ENCODE peak calls at places on chromosomes 7 and 10, in six cellular contexts. R, Q, I, F, Y and X are unnamed samples.

GRCh38 chr10:73810735-73811465 is 498 bp downstream of the NDST2 start:
- DNase-seq in R (no peak), Q (no peak), I (no peak), F (peak; percentile 27), Y (peak; percentile 53), X (no peak)

GRCh38 chr10:26222563-26222962 is 6.0 kb downstream of the GAD2 start:
- DNase-seq in R (no peak), Q (no peak), I (no peak), F (no peak), Y (no peak), X (no peak)

GRCh38 chr10:130358981-130359650 is 222.9 kb downstream of the GLRX3 start:
- DNase-seq in R (no peak), Q (no peak), I (no peak), F (no peak), Y (no peak), X (no peak)

GRCh38 chr10:19638173-19638872 is 177.9 kb upstream of the PLXDC2 start:
- DNase-seq in R (no peak), Q (no peak), I (no peak), F (no peak), Y (no peak), X (no peak)

GRCh38 chr10:79104264-79104954 is 35.6 kb downstream of the ZMIZ1 start:
- DNase-seq in R (no peak), Q (peak; percentile 57), I (no peak), F (no peak), Y (no peak), X (no peak)

GRCh38 chr7:2541291-2542010 is 13.9 kb downstream of the BRAT1 start:
- DNase-seq in R (no peak), Q (no peak), I (no peak), F (no peak), Y (peak; percentile 40), X (no peak)

GRCh38 chr10:85490431-85490830 is 876.2 kb downstream of the GRID1 start:
- DNase-seq in R (no peak), Q (no peak), I (no peak), F (no peak), Y (no peak), X (no peak)

GRCh38 chr7:122605929-122606328 is 93.0 kb downstream of the RNF133 start:
- DNase-seq in R (no peak), Q (no peak), I (no peak), F (no peak), Y (no peak), X (no peak)

GRCh38 chr10:70130878-70131559 is 1.6 kb downstream of the AIFM2 start:
- DNase-seq in R (no peak), Q (no peak), I (no peak), F (no peak), Y (no peak), X (no peak)

GRCh38 chr10:114386446-114386845 is 17.9 kb downstream of the AFAP1L2 start:
- DNase-seq in R (no peak), Q (no peak), I (no peak), F (no peak), Y (no peak), X (no peak)

GRCh38 chr10:124049484-124049883 is 43.9 kb downstream of the CHST15 start:
- DNase-seq in R (no peak), Q (no peak), I (no peak), F (no peak), Y (peak; percentile 53), X (no peak)

GRCh38 chr7:25389489-25390106 is 161.3 kb upstream of the NPVF start:
- DNase-seq in R (no peak), Q (no peak), I (no peak), F (no peak), Y (no peak), X (no peak)

GRCh38 chr7:45407730-45408406 is 166.3 kb upstream of the ADCY1 start:
- DNase-seq in R (no peak), Q (no peak), I (no peak), F (no peak), Y (peak; percentile 81), X (no peak)

GRCh38 chr7:41911792-41912191 is 208.9 kb upstream of the INHBA start:
- DNase-seq in R (no peak), Q (no peak), I (no peak), F (no peak), Y (no peak), X (no peak)

GRCh38 chr10:110600487-110601101 is 33.1 kb downstream of the SMC3 start:
- DNase-seq in R (no peak), Q (no peak), I (no peak), F (peak; percentile 23), Y (no peak), X (no peak)

GRCh38 chr10:97378933-97379921 is 21.9 kb downstream of the RRP12 start:
- DNase-seq in R (no peak), Q (no peak), I (no peak), F (no peak), Y (no peak), X (no peak)

GRCh38 chr10:31118561-31118960 is 86.9 kb upstream of the ZNF438 start:
- DNase-seq in R (no peak), Q (no peak), I (no peak), F (no peak), Y (no peak), X (no peak)

GRCh38 chr10:6400331-6400730 is 179.7 kb downstream of the PRKCQ start:
- DNase-seq in R (no peak), Q (no peak), I (no peak), F (no peak), Y (no peak), X (no peak)

GRCh38 chr10:20897146-20897834 is at the start of gene NEBL:
- DNase-seq in R (no peak), Q (no peak), I (no peak), F (no peak), Y (no peak), X (no peak)

GRCh38 chr7:131688738-131689661 is 132.6 kb upstream of the PODXL start:
- DNase-seq in R (no peak), Q (peak; percentile 55), I (peak; percentile 53), F (peak; percentile 77), Y (peak; percentile 64), X (peak; percentile 96)

GRCh38 chr7:23207029-23207428 is 25.2 kb downstream of the NUP42 start:
- DNase-seq in R (no peak), Q (no peak), I (no peak), F (no peak), Y (no peak), X (no peak)

GRCh38 chr7:2231992-2232765 is 566 bp downstream of the MAD1L1 start:
- DNase-seq in R (no peak), Q (no peak), I (no peak), F (peak; percentile 35), Y (no peak), X (no peak)

GRCh38 chr7:95066736-95067530 is 159.5 kb downstream of the PPP1R9A start:
- DNase-seq in R (no peak), Q (no peak), I (no peak), F (no peak), Y (no peak), X (no peak)

GRCh38 chr7:124155400-124156022 is 122.6 kb upstream of the TMEM229A start:
- DNase-seq in R (no peak), Q (no peak), I (no peak), F (no peak), Y (no peak), X (no peak)

GRCh38 chr7:124152859-124153692 is 120.2 kb upstream of the TMEM229A start:
- DNase-seq in R (no peak), Q (no peak), I (no peak), F (no peak), Y (no peak), X (no peak)
- TF ChIP-seq CTCF in R (no peak), Q (peak; percentile 9), I (no peak), F (peak; percentile 62), Y (peak; percentile 49), X (peak; percentile 19)

DNA sequence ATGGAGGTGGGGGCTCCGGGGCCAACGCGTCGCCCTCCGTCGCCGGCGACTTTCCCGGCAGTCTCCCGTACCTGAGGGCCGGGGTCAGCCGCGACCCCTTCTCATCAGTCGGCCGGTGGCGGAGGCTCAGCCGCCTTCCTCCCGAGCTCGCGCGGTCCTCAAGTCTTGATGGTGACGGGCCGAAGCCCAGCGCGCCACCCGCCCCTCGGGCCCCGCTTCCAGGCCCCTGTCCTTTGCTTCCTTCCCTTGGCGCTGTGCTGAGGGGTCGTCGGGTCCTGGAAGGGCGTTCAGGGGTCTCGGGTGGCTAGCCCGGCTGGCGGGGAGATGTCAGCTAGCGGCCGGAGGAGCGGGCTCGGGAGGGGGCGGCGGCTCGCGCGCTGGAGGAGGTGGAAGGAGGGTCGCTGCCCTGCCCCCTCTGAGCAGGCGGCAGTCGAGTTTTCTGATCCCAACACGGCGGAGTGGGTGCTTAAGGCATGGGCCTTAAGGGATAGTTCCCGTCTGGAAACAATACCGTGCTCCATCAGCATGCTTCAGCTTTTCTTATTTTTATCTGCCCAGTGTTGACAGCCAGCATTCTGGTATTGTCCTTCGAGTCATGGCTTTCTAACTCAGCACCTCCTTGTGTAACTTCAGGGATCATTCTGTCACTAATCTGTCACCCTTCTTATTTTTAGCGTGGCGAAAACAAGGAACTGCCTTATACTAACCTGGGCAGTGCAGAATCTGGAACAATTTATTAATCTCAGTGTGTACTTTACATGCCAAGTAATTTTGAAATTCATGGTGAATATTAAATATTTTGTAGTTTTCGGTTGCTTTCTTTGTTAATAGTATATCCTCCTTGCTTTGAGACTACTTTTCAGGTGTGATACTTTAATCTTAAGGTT is 748 bp downstream of the PHTF2 start:
- DNase-seq in R (no peak), Q (no peak), I (peak; percentile 38), F (peak; percentile 42), Y (peak; percentile 62), X (no peak)
- TF ChIP-seq CTCF in R (no peak), Q (no peak), I (no peak), F (peak; percentile 10), Y (no peak), X (no peak)

DNA sequence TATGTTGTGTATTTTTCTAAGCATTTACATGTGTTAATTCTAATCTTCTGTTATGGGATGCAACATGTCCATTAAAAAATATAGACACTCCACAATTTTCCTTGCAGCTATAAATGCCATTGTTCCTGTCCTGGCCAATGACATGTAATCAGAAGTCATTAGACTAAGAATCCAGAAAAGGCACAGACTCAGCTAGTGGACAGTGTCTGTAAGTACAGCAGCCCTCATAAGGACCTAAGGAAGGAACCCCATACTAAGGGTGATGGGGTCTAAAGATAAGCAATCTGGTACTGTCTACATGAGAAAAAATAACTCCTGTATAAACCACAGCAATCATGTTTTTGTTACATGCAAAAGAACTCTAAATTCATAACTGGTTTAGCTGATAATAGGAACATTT is 115.9 kb downstream of the GPR85 start:
- DNase-seq in R (no peak), Q (no peak), I (no peak), F (no peak), Y (no peak), X (no peak)
- TF ChIP-seq CTCF in R (no peak), Q (no peak), I (no peak), F (no peak), Y (no peak), X (no peak)

DNA sequence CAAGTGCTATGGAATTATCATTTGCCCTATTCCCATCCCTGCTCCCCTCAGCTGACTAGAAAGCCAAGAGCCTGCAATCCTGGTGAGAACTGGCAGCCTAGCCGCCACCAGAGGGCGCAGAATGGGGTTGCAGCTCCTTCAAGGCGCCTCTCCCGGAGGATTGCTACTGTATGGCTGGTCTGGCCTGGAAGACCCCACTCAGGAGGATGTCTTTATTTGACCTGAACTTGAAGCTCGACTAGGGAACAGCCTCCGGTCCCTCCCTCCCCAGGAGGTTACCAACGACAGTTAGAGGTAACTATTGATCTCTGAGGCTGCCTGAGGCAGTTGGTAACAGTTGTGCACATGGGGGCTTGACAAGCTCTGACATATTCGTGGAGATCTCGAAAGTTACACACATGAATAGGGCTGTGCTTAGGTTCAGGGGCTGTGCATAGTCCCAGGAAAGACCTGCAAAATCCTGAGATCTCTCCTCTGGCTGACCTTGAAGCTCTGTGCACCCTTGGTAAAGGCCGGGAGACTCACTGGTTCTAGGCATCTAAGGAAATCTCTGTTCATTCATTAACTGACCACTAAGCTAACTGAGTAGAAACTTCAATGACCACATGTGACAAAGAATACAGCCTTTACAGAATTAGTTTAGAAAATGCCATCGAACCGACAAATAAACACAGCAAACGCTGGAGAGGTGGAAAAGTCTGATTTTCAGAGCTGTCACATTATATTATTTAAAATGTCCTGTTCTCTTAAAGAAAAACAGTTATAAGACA is 65.7 kb downstream of the TSPAN12 start:
- DNase-seq in R (peak; percentile 1), Q (peak; percentile 28), I (peak; percentile 56), F (peak; percentile 64), Y (peak; percentile 58), X (peak; percentile 35)
- TF ChIP-seq CTCF in R (peak; percentile 78), Q (peak; percentile 66), I (peak; percentile 73), F (peak; percentile 91), Y (peak; percentile 69), X (peak; percentile 89)